ENCODE peak calls at places on chromosomes 16 and 17, in five cellular contexts. C is IMR-90, F is neuronal stem cell, N is mesendoderm, U is trophoblast cell. M is an unnamed sample.

GRCh38 chr17:67322039-67322787 is 44.2 kb downstream of the PSMD12 start:
- DNase-seq in C (no peak), F (peak), N (peak), U (no peak), M (no peak)

GRCh38 chr16:11742041-11742535 is 569 bp downstream of the TXNDC11 start:
- DNase-seq in C (no peak), F (peak), N (peak), U (peak), M (peak)

GRCh38 chr16:10009691-10010090 is 172.5 kb downstream of the GRIN2A start:
- DNase-seq in C (no peak), F (no peak), N (no peak), U (no peak), M (no peak)

GRCh38 chr17:49633762-49634486 is 44.0 kb downstream of the SPOP start:
- DNase-seq in C (no peak), F (peak), N (peak), U (no peak), M (no peak)

GRCh38 chr16:70568601-70569217 is 45.1 kb downstream of the SF3B3 start:
- DNase-seq in C (peak), F (no peak), N (no peak), U (no peak), M (no peak)

GRCh38 chr17:47829870-47830269 is 1.5 kb downstream of the MRPL10 start:
- DNase-seq in C (no peak), F (no peak), N (no peak), U (no peak), M (peak)

GRCh38 chr17:65633988-65634387 is 72.5 kb upstream of the AXIN2 start:
- DNase-seq in C (no peak), F (no peak), N (no peak), U (no peak), M (no peak)

GRCh38 chr16:8568231-8568617 is 22.1 kb downstream of the TMEM114 start:
- DNase-seq in C (peak), F (no peak), N (no peak), U (peak), M (peak)

GRCh38 chr17:56317351-56318208 is 164.3 kb downstream of the ANKFN1 start:
- DNase-seq in C (no peak), F (no peak), N (no peak), U (peak), M (no peak)

GRCh38 chr17:1762233-1762905 is 509 bp downstream of the SERPINF1 start:
- DNase-seq in C (peak), F (no peak), N (no peak), U (peak), M (no peak)

GRCh38 chr16:57570301-57571070 is 28.0 kb downstream of the ADGRG5 start:
- DNase-seq in C (no peak), F (no peak), N (no peak), U (no peak), M (no peak)

DNA sequence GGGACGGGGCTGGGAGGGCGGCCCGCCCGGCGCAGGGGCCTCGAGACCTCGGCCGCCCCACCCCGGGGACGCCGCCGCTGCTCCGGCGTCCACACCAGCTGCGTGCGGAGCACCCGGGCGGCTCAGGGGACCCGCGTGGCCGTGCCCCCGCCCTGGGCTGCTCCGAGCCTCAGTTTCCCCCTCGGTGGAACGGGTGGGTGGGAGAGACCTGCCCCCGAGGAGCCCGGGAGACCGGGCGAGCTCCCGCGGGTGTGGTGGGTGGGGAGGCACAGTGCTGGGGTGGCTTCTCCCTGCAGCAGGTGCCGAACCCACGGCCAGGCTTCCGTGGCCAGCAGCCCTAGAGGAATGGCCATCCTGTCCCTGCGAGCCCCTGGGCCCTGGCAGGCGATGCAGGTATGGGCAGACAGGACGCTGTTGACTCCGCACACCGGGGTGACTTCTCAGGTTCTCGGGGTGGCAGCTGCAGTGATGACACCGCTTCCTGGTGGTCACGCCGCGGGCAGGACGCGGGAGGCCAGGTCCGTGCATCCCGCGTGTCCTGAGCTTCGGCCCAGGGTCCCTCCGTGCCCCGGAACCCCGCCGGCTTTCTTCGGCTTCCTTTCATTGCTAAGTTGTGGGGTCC is 677 bp downstream of the DEF8 start:
- DNase-seq in C (no peak), F (no peak), N (no peak), U (no peak), M (no peak)
- H4K8ac ChIP-seq in C (no peak), F (peak), N (no peak), U (peak), M (peak)

DNA sequence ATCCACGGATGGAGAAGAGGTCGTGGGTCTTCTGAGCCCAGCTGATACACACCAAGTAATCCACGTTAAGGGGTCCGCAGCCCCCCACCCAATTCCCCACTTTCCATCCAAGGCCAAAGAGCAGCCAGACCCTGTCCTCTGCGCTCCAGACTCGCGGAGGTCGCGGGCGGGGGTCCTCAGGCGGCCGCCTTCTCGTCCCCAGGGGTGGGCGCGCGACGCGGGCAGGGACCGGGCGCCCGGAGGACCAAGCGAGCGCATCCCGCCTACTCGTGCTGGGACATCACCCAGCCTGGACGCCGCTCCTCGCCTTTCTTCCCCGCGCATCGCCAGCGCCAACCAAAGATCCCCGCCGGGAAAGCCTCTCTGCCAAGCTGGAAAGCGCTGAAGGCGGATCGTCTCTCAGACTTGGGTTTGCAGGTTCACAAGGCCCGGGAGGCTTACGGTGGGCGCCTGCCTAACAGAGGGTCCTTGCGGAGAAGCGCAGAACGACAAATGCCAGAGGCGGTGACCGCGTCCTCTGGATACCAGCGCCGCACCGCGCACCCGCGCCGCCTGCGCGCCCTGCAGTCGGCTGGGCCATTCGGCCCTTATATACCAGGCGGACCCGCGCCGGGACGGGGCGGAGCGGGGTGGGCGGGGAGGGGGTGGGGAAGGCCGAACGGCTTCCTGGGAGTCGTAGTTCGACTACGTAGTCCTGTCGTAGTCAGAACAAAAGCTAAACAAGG is 471.6 kb downstream of the SOX9 start:
- DNase-seq in C (peak), F (peak), N (peak), U (peak), M (peak)
- H3K4me3 ChIP-seq in C (peak), F (peak), N (peak), U (peak), M (peak)

GRCh38 chr17:76833747-76834146 is 34.5 kb upstream of the MGAT5B start:
- DNase-seq in C (no peak), F (no peak), N (no peak), U (no peak), M (no peak)
- H3K4ac ChIP-seq in C (no peak), F (no peak), N (no peak), U (no peak), M (no peak)

GRCh38 chr17:40648326-40648968 is 829 bp upstream of the SMARCE1 start:
- DNase-seq in C (peak), F (peak), N (no peak), U (no peak), M (no peak)
- H4K8ac ChIP-seq in C (peak), F (no peak), N (peak), U (peak), M (peak)

DNA sequence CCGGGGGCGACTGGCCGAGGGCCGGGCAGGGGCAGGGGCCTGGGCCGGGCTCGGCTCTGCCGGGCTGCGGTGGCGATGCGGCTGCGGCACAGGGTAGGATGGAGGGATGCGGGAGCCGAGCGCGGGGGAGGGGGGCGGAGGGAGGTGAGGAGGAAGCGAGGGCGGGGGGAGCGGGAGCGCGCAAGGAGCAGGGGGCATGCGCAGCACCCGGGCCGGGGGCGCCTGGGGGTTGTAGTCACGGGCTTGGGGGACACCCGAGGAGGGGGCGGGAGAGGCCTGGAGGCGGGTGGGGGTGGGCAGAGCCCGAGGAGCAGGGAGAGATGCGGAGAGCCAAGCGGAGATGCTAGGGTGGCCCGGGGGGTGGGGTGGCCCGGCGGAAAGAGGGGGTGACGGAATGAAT is at the start of gene STX1B:
- DNase-seq in C (no peak), F (peak), N (peak), U (no peak), M (no peak)
- H3K4me3 ChIP-seq in C (peak), F (peak), N (no peak), U (no peak), M (peak)

GRCh38 chr16:74700206-74701040 is at the start of gene MLKL:
- DNase-seq in C (peak), F (no peak), N (peak), U (peak), M (peak)
- H3K4ac ChIP-seq in C (peak), F (no peak), N (no peak), U (no peak), M (peak)

GRCh38 chr17:61211233-61211632 is 188.4 kb upstream of the TBX2 start:
- DNase-seq in C (no peak), F (no peak), N (no peak), U (no peak), M (no peak)
- H4K8ac ChIP-seq in C (no peak), F (no peak), N (no peak), U (no peak), M (no peak)

DNA sequence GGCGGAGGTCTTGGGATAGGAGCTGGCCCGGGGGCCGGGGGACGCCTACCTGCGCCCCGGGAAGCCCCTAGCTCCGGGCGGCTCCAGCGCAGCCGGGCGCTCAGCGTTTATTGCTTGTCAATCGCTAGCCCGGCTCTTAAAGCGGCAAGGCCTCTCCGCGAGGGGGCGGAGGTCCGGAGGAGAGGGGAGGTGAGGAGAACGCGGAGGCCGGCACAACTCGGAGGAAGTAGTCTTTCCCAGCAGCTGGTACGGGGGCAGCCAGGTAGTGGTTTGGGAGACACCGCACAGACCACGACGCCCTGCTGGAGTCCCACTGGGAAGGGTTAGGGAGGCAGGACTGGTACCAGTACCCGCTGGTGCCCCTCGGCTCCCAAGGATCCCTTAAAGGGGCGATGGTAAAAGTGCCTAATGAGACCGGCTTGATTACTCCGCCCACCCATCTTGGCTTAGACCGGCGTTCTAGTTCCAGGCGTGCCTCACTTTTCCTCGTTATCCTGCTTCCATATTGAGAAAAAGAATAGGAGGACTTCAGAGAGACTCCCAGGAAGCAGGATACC is at the start of gene MPP2:
- DNase-seq in C (peak), F (peak), N (peak), U (peak), M (peak)
- H3K4me3 ChIP-seq in C (peak), F (peak), N (peak), U (peak), M (peak)

DNA sequence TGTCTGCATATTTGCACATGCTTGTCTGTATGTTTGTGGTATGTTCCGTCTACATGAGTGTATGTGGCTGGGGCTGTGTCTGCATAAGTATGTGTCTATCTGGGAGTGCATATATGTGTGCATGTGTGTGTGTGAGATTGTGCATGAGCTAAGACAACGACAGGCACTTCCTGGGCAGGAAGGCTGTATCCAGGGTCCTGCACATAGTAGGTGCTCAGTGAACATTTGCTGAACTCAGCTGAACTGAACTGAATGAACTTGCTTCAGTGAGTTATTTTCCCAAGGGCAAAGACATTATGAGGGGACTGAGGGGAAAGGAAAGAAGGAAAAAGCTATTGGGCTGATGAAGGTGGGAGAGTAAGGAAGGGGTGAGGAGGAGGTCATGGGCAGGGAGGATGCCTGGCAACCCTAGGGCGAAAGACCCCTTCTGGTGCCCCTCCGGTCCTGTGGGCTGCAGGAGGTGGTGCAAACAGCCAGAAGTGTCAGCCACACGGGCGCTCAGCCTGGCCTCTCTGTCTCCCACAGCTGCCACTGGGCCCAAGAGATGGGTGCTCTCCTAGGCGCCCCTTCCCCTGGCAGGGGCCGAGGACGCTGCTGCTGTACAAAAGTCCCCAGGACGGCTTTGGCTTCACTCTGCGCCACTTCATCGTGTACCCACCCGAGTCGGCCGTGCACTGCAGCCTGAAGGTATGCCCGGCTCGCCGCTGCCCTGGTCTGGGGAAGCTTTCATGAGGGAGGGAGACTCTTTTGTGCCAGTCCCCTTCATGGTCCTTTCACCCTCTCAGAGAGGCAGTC is 29.5 kb downstream of the ARHGAP23 start:
- DNase-seq in C (no peak), F (no peak), N (no peak), U (no peak), M (no peak)
- H3K4ac ChIP-seq in C (no peak), F (peak), N (no peak), U (no peak), M (no peak)

DNA sequence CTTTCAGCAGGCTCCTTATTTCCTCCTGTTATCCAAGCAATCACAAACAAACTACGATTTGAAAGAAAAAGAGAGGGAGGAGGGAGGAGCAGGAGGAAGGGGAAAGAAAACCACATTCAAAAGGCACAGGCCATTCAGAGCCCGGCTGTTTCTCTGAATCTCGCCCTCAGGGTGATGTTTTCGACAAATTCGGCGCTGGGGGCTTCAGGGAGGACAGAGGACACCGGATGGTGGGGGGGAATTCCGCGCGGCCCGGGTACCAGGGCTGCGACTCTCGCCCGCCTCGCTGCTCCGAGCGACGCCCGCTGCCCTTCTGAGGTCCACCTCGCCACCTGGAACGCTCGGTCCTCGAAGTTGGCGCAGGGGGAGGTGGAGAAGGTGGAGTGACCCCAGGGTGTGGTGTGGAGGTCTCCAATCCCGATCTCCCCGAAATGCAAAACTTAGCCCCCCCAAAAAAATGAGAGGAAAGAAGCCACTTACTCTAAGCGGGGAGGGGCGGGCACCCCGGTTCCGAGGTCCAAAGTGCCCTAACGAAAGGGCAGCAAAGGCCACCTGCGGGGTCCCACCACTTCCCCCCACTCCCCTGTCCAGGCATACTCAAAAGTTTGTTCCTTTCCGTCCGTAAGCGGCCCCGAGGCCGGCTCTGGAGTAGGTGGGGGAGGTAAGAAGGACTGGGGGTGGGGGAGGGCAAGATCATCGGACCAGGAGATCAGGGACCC is 1.2 kb downstream of the TOX3 start:
- DNase-seq in C (no peak), F (no peak), N (peak), U (no peak), M (no peak)
- H4K8ac ChIP-seq in C (no peak), F (no peak), N (no peak), U (no peak), M (no peak)

M was measured in mesenchymal stem cell.